ENCODE peak calls at places on chromosomes 3 and 15, in six cellular contexts. U, L, X, Q, I and G are unnamed samples.
A peak's percentile ranks its signal among the peaks of the same experiment; 100 is the strongest.

GRCh38 chr3:113783463-113783862 is 36.6 kb downstream of the ATP6V1A start:
- DNase-seq in U (no peak), Q (peak; percentile 7), I (peak; percentile 98), L (peak; percentile 98), X (no peak), G (no peak)

GRCh38 chr3:86990734-86991481 is at the start of gene VGLL3:
- DNase-seq in U (peak; percentile 73), X (peak; percentile 88), L (peak; percentile 87), I (peak; percentile 91), Q (peak; percentile 81), G (peak; percentile 92)

GRCh38 chr15:73320619-73321180 is 48.1 kb downstream of the HCN4 start:
- DNase-seq in L (no peak), I (no peak), U (no peak), Q (no peak), X (no peak), G (no peak)

GRCh38 chr15:83919319-83919830 is 265.5 kb downstream of the ADAMTSL3 start:
- DNase-seq in U (no peak), L (no peak), I (no peak), X (no peak), Q (no peak), G (no peak)

GRCh38 chr3:107206141-107206540 is 171.1 kb upstream of the CCDC54 start:
- DNase-seq in L (peak; percentile 59), U (peak; percentile 23), X (no peak), I (peak; percentile 72), Q (peak; percentile 84), G (no peak)

GRCh38 chr3:194690501-194691372 is 5.1 kb downstream of the FAM43A start:
- DNase-seq in I (no peak), X (no peak), L (peak; percentile 59), U (no peak), Q (peak; percentile 62), G (no peak)

GRCh38 chr3:141405025-141405424 is 36.7 kb downstream of the ZBTB38 start:
- DNase-seq in L (peak; percentile 82), Q (peak; percentile 79), U (no peak), I (peak; percentile 65), X (no peak), G (no peak)

GRCh38 chr3:138405486-138405885 is 28.9 kb upstream of the ESYT3 start:
- DNase-seq in X (no peak), Q (no peak), I (no peak), U (no peak), L (no peak), G (peak; percentile 10)

GRCh38 chr3:192514081-192514753 is 213.1 kb downstream of the FGF12 start:
- DNase-seq in I (peak; percentile 26), X (peak; percentile 77), L (no peak), U (peak; percentile 67), Q (peak; percentile 43), G (peak; percentile 56)

GRCh38 chr3:196991581-196992460 is 23.2 kb upstream of the PIGZ start:
- DNase-seq in L (no peak), I (no peak), X (peak; percentile 44), Q (no peak), U (no peak), G (peak; percentile 40)

GRCh38 chr15:62840518-62841268 is 201.9 kb upstream of the TPM1 start:
- DNase-seq in X (no peak), L (no peak), Q (peak; percentile 94), I (no peak), U (no peak), G (no peak)

GRCh38 chr3:41710646-41711388 is 251.1 kb downstream of the ULK4 start:
- DNase-seq in L (peak; percentile 83), I (peak; percentile 69), U (no peak), Q (no peak), X (no peak), G (peak; percentile 56)

GRCh38 chr3:57998366-57999283 is 9.6 kb upstream of the FLNB start:
- DNase-seq in I (peak; percentile 58), U (no peak), X (no peak), Q (peak; percentile 91), L (peak; percentile 81), G (no peak)

GRCh38 chr3:26962419-26963355 is 340.1 kb downstream of the LRRC3B start:
- DNase-seq in Q (no peak), I (no peak), X (no peak), U (no peak), L (no peak), G (no peak)

GRCh38 chr15:75753145-75753544 is 40.5 kb upstream of the CSPG4 start:
- DNase-seq in Q (no peak), I (no peak), X (no peak), L (no peak), U (no peak), G (no peak)

GRCh38 chr3:129783470-129783869 is 110.0 kb downstream of the TMCC1 start:
- DNase-seq in I (no peak), Q (peak; percentile 46), U (no peak), L (peak; percentile 28), X (no peak), G (no peak)

GRCh38 chr15:74541494-74542191 is 623 bp downstream of the ARID3B start:
- DNase-seq in X (peak; percentile 59), L (peak; percentile 78), U (peak; percentile 31), I (peak; percentile 76), Q (peak; percentile 80), G (peak; percentile 46)

GRCh38 chr3:182357928-182358327 is 435.4 kb upstream of the ATP11B start:
- DNase-seq in I (no peak), Q (no peak), U (no peak), X (no peak), L (no peak), G (no peak)

GRCh38 chr3:13539285-13539625 is 9.7 kb upstream of the FBLN2 start:
- DNase-seq in X (no peak), I (peak; percentile 54), U (no peak), Q (peak; percentile 69), L (peak; percentile 75), G (no peak)

GRCh38 chr3:13495921-13496723 is 16.0 kb downstream of the HDAC11 start:
- DNase-seq in X (peak; percentile 91), U (peak; percentile 71), I (peak; percentile 78), Q (peak; percentile 94), L (peak; percentile 79), G (peak; percentile 84)

GRCh38 chr15:60590935-60591490 is 112.1 kb upstream of the ICE2 start:
- DNase-seq in I (peak; percentile 54), X (peak; percentile 78), L (peak; percentile 36), Q (peak; percentile 56), U (peak; percentile 47), G (peak; percentile 68)

GRCh38 chr15:60720493-60721231 is 241.7 kb upstream of the ICE2 start:
- DNase-seq in X (no peak), U (no peak), L (no peak), I (peak; percentile 41), Q (no peak), G (no peak)

GRCh38 chr3:4866841-4867240 is 112.4 kb upstream of the BHLHE40 start:
- DNase-seq in U (no peak), Q (no peak), X (no peak), I (peak; percentile 77), L (peak; percentile 30), G (no peak)

GRCh38 chr3:38133209-38133556 is 3.7 kb downstream of the ACAA1 start:
- DNase-seq in L (no peak), I (no peak), U (no peak), Q (no peak), X (no peak), G (no peak)

GRCh38 chr3:30607032-30607833 is 832 bp downstream of the TGFBR2 start:
- DNase-seq in Q (peak; percentile 54), L (no peak), U (peak; percentile 11), I (peak; percentile 50), X (peak; percentile 68), G (peak; percentile 55)

GRCh38 chr3:123295171-123295900 is 93.6 kb downstream of the SEC22A start:
- DNase-seq in Q (no peak), I (no peak), U (no peak), X (no peak), L (no peak), G (no peak)

GRCh38 chr3:161332792-161333191 is 38.5 kb downstream of the SPTSSB start:
- DNase-seq in Q (no peak), U (no peak), I (no peak), L (no peak), X (no peak), G (no peak)

GRCh38 chr3:172201136-172201989 is 162.0 kb downstream of the FNDC3B start:
- DNase-seq in L (peak; percentile 98), I (peak; percentile 98), U (no peak), Q (peak; percentile 77), X (no peak), G (no peak)

GRCh38 chr3:146640361-146640760 is 35.2 kb upstream of the PLSCR5 start:
- DNase-seq in Q (no peak), I (no peak), U (no peak), L (no peak), X (no peak), G (no peak)

GRCh38 chr3:28267984-28268849 is 26.8 kb downstream of the CMC1 start:
- DNase-seq in X (no peak), I (no peak), U (no peak), L (no peak), Q (no peak), G (no peak)
- H3K14ac ChIP-seq in X (no peak overlapping the region), I (no peak overlapping the region), U (no peak overlapping the region), L (no peak overlapping the region), Q (no peak overlapping the region), G (no peak overlapping the region)

GRCh38 chr3:156373654-156374053 is 181.3 kb downstream of the SSR3 start:
- DNase-seq in I (no peak), L (no peak), X (no peak), U (no peak), Q (no peak), G (no peak)

GRCh38 chr3:156376199-156376598 is 178.7 kb downstream of the SSR3 start:
- DNase-seq in U (no peak), L (no peak), Q (no peak), X (no peak), I (no peak), G (no peak)

GRCh38 chr3:156373095-156373494 is 181.8 kb downstream of the SSR3 start:
- DNase-seq in I (no peak), U (no peak), L (no peak), Q (no peak), X (no peak), G (no peak)

GRCh38 chr3:156368189-156368588 is 186.7 kb downstream of the SSR3 start:
- DNase-seq in I (no peak), X (no peak), U (no peak), Q (no peak), L (no peak), G (no peak)

GRCh38 chr3:156371683-156372082 is 183.2 kb downstream of the SSR3 start:
- DNase-seq in Q (no peak), L (no peak), I (no peak), X (no peak), U (no peak), G (no peak)
- H4K91ac ChIP-seq in Q (no peak overlapping the region), L (no peak overlapping the region), I (no peak overlapping the region), X (no peak overlapping the region), U (no peak overlapping the region), G (no peak overlapping the region)

DNA sequence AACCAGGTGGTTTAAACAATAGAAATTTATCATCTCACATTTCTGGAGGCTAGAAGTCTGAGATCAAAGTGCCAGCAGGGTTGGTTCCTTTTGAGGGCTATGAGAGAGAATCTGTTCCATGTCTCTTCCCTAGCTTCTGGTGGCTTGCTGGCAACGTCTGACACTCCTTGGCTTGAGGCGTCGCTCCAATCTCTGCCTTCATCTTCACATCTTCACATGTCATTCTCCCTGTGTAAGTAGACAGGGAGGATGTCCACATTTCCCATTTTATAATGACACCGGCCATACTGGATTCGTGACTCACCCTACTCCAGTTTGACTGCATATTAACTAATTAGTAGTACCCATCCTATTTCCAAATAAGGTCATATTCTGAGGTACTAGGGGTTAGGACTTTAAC is 17.5 kb upstream of the ARHGAP31 start:
- DNase-seq in X (no peak), L (no peak), I (no peak), Q (peak; percentile 96), U (no peak), G (no peak)
- H3K18ac ChIP-seq in X (no peak overlapping the region), L (no peak overlapping the region), I (no peak overlapping the region), Q (no peak overlapping the region), U (peak overlapping the region; percentile 12), G (no peak overlapping the region)

GRCh38 chr15:22226034-22226790 is 145.9 kb downstream of the OR4M2 start:
- DNase-seq in Q (no peak), U (no peak), X (no peak), L (no peak), I (no peak), G (no peak)
- H3K14ac ChIP-seq in Q (no peak overlapping the region), U (no peak overlapping the region), X (no peak overlapping the region), L (no peak overlapping the region), I (no peak overlapping the region), G (no peak overlapping the region)